ENCODE peak calls at places on chromosome 18, in four cellular contexts. One of them, this sample, is unnamed.

GRCh38 chr18:53382870-53383269 is 841.6 kb downstream of the MBD2 start:
- DNase-seq in stimulated activated naive CD8-positive, alpha-beta T cell treated with anti-CD3 and anti-CD28 coated beads, Interleukin-15, Interleukin-2, amounts not matched to agents 100 U/mL and 50 U/mL, for 24 hours: no peak
- DNase-seq in NAMALWA: no peak
- DNase-seq in NCI-H82: no peak
- DNase-seq in this sample: no peak

GRCh38 chr18:35174093-35174731 is 66.6 kb upstream of the ZNF397 start:
- DNase-seq in stimulated activated naive CD8-positive, alpha-beta T cell treated with anti-CD3 and anti-CD28 coated beads, Interleukin-15, Interleukin-2, amounts not matched to agents 100 U/mL and 50 U/mL, for 24 hours: no peak
- DNase-seq in NAMALWA: peak
- DNase-seq in NCI-H82: peak
- DNase-seq in this sample: no peak

GRCh38 chr18:46728219-46728930 is 28.5 kb downstream of the ST8SIA5 start:
- DNase-seq in stimulated activated naive CD8-positive, alpha-beta T cell treated with anti-CD3 and anti-CD28 coated beads, Interleukin-15, Interleukin-2, amounts not matched to agents 100 U/mL and 50 U/mL, for 24 hours: no peak
- DNase-seq in NAMALWA: no peak
- DNase-seq in NCI-H82: no peak
- DNase-seq in this sample: peak

GRCh38 chr18:24023185-24023814 is 8.7 kb downstream of the TTC39C start:
- DNase-seq in stimulated activated naive CD8-positive, alpha-beta T cell treated with anti-CD3 and anti-CD28 coated beads, Interleukin-15, Interleukin-2, amounts not matched to agents 100 U/mL and 50 U/mL, for 24 hours: no peak
- DNase-seq in NAMALWA: peak
- DNase-seq in NCI-H82: peak
- DNase-seq in this sample: no peak

GRCh38 chr18:32040936-32041335 is 22.3 kb downstream of the RNF125 start:
- DNase-seq in stimulated activated naive CD8-positive, alpha-beta T cell treated with anti-CD3 and anti-CD28 coated beads, Interleukin-15, Interleukin-2, amounts not matched to agents 100 U/mL and 50 U/mL, for 24 hours: peak
- DNase-seq in NAMALWA: no peak
- DNase-seq in NCI-H82: no peak
- DNase-seq in this sample: no peak

GRCh38 chr18:46419391-46420141 is 237.5 kb downstream of the LOXHD1 start:
- DNase-seq in stimulated activated naive CD8-positive, alpha-beta T cell treated with anti-CD3 and anti-CD28 coated beads, Interleukin-15, Interleukin-2, amounts not matched to agents 100 U/mL and 50 U/mL, for 24 hours: no peak
- DNase-seq in NAMALWA: no peak
- DNase-seq in NCI-H82: no peak
- DNase-seq in this sample: no peak

GRCh38 chr18:36532815-36533214 is 235.3 kb downstream of the FHOD3 start:
- DNase-seq in stimulated activated naive CD8-positive, alpha-beta T cell treated with anti-CD3 and anti-CD28 coated beads, Interleukin-15, Interleukin-2, amounts not matched to agents 100 U/mL and 50 U/mL, for 24 hours: no peak
- DNase-seq in NAMALWA: no peak
- DNase-seq in NCI-H82: no peak
- DNase-seq in this sample: no peak

GRCh38 chr18:37339701-37340215 is 225.8 kb downstream of the CELF4 start:
- DNase-seq in stimulated activated naive CD8-positive, alpha-beta T cell treated with anti-CD3 and anti-CD28 coated beads, Interleukin-15, Interleukin-2, amounts not matched to agents 100 U/mL and 50 U/mL, for 24 hours: no peak
- DNase-seq in NAMALWA: no peak
- DNase-seq in NCI-H82: peak
- DNase-seq in this sample: no peak

GRCh38 chr18:13452448-13452811 is 233.9 kb downstream of the LDLRAD4 start:
- DNase-seq in stimulated activated naive CD8-positive, alpha-beta T cell treated with anti-CD3 and anti-CD28 coated beads, Interleukin-15, Interleukin-2, amounts not matched to agents 100 U/mL and 50 U/mL, for 24 hours: no peak
- DNase-seq in NAMALWA: no peak
- DNase-seq in NCI-H82: no peak
- DNase-seq in this sample: no peak

GRCh38 chr18:79644006-79644665 is 35.5 kb upstream of the CTDP1 start:
- DNase-seq in stimulated activated naive CD8-positive, alpha-beta T cell treated with anti-CD3 and anti-CD28 coated beads, Interleukin-15, Interleukin-2, amounts not matched to agents 100 U/mL and 50 U/mL, for 24 hours: peak
- DNase-seq in NAMALWA: peak
- DNase-seq in NCI-H82: peak
- DNase-seq in this sample: no peak

This sample was measured in type B pancreatic cell.